ENCODE peak calls at places on chromosomes 1 and 21, in nine cellular contexts. One of them, this sample, is unnamed.

GRCh38 chr1:33257388-33257758 is 1.1 kb downstream of the ZNF362 start:
- DNase-seq in transverse colon: no peak
- DNase-seq in HCT116: no peak
- DNase-seq in IMR-90: no peak
- DNase-seq in stomach: no peak
- DNase-seq in sigmoid colon: no peak
- DNase-seq in body of pancreas: no peak
- DNase-seq in suprapubic skin: no peak
- DNase-seq in ovary: no peak
- DNase-seq in this sample: no peak

GRCh38 chr1:173301507-173301906 is 94.4 kb upstream of the TNFSF4 start:
- DNase-seq in transverse colon: no peak
- DNase-seq in HCT116: no peak
- DNase-seq in IMR-90: no peak
- DNase-seq in stomach: no peak
- DNase-seq in sigmoid colon: no peak
- DNase-seq in body of pancreas: no peak
- DNase-seq in suprapubic skin: no peak
- DNase-seq in ovary: no peak
- DNase-seq in this sample: no peak

GRCh38 chr1:61184035-61184713 is 101.8 kb downstream of the NFIA start:
- DNase-seq in transverse colon: peak; percentile 88
- DNase-seq in HCT116: no peak
- DNase-seq in IMR-90: peak; percentile 63
- DNase-seq in stomach: peak; percentile 96
- DNase-seq in sigmoid colon: peak; percentile 98
- DNase-seq in body of pancreas: peak; percentile 97
- DNase-seq in suprapubic skin: peak; percentile 95
- DNase-seq in ovary: peak; percentile 98
- DNase-seq in this sample: peak; percentile 97

GRCh38 chr1:50967416-50968020 is 2.5 kb upstream of the CDKN2C start:
- DNase-seq in transverse colon: no peak
- DNase-seq in HCT116: no peak
- DNase-seq in IMR-90: no peak
- DNase-seq in stomach: no peak
- DNase-seq in sigmoid colon: no peak
- DNase-seq in body of pancreas: no peak
- DNase-seq in suprapubic skin: no peak
- DNase-seq in ovary: no peak
- DNase-seq in this sample: no peak

GRCh38 chr1:162023547-162024501 is at the start of gene OLFML2B:
- DNase-seq in transverse colon: peak; percentile 60
- DNase-seq in HCT116: peak; percentile 38
- DNase-seq in IMR-90: peak; percentile 76
- DNase-seq in stomach: peak; percentile 66
- DNase-seq in sigmoid colon: peak; percentile 89
- DNase-seq in body of pancreas: peak; percentile 58
- DNase-seq in suprapubic skin: peak; percentile 80
- DNase-seq in ovary: peak; percentile 62
- DNase-seq in this sample: peak; percentile 37

GRCh38 chr1:240732390-240732789 is 120.4 kb upstream of the GREM2 start:
- DNase-seq in transverse colon: no peak
- DNase-seq in HCT116: peak; percentile 12
- DNase-seq in IMR-90: peak; percentile 79
- DNase-seq in stomach: no peak
- DNase-seq in sigmoid colon: no peak
- DNase-seq in body of pancreas: no peak
- DNase-seq in suprapubic skin: no peak
- DNase-seq in ovary: no peak
- DNase-seq in this sample: no peak

GRCh38 chr1:121443131-121443530 is 258.4 kb downstream of the SRGAP2C start:
- DNase-seq in transverse colon: no peak
- DNase-seq in HCT116: no peak
- DNase-seq in IMR-90: peak; percentile 7
- DNase-seq in stomach: no peak
- DNase-seq in sigmoid colon: no peak
- DNase-seq in body of pancreas: no peak
- DNase-seq in suprapubic skin: no peak
- DNase-seq in ovary: no peak
- DNase-seq in this sample: no peak

GRCh38 chr1:2980073-2980791 is 41.0 kb upstream of the ACTRT2 start:
- DNase-seq in transverse colon: no peak
- DNase-seq in HCT116: no peak
- DNase-seq in IMR-90: no peak
- DNase-seq in stomach: no peak
- DNase-seq in sigmoid colon: peak; percentile 58
- DNase-seq in body of pancreas: peak; percentile 1
- DNase-seq in suprapubic skin: peak; percentile 41
- DNase-seq in ovary: no peak
- DNase-seq in this sample: no peak

GRCh38 chr1:225448146-225448805 is 20.4 kb upstream of the LBR start:
- DNase-seq in transverse colon: peak; percentile 10
- DNase-seq in HCT116: no peak
- DNase-seq in IMR-90: no peak
- DNase-seq in stomach: no peak
- DNase-seq in sigmoid colon: peak; percentile 67
- DNase-seq in body of pancreas: no peak
- DNase-seq in suprapubic skin: peak; percentile 52
- DNase-seq in ovary: no peak
- DNase-seq in this sample: no peak

GRCh38 chr1:225449261-225449660 is 21.4 kb upstream of the LBR start:
- DNase-seq in transverse colon: peak; percentile 78
- DNase-seq in HCT116: peak; percentile 64
- DNase-seq in IMR-90: no peak
- DNase-seq in stomach: peak; percentile 58
- DNase-seq in sigmoid colon: peak; percentile 74
- DNase-seq in body of pancreas: no peak
- DNase-seq in suprapubic skin: peak; percentile 68
- DNase-seq in ovary: no peak
- DNase-seq in this sample: no peak

GRCh38 chr1:225450491-225451191 is 22.8 kb upstream of the LBR start:
- DNase-seq in transverse colon: peak; percentile 16
- DNase-seq in HCT116: no peak
- DNase-seq in IMR-90: no peak
- DNase-seq in stomach: no peak
- DNase-seq in sigmoid colon: peak; percentile 78
- DNase-seq in body of pancreas: peak; percentile 50
- DNase-seq in suprapubic skin: peak; percentile 53
- DNase-seq in ovary: no peak
- DNase-seq in this sample: no peak

GRCh38 chr1:225451340-225451739 is 23.5 kb upstream of the LBR start:
- DNase-seq in transverse colon: peak; percentile 5
- DNase-seq in HCT116: no peak
- DNase-seq in IMR-90: no peak
- DNase-seq in stomach: no peak
- DNase-seq in sigmoid colon: peak; percentile 53
- DNase-seq in body of pancreas: no peak
- DNase-seq in suprapubic skin: no peak
- DNase-seq in ovary: no peak
- DNase-seq in this sample: no peak

DNA sequence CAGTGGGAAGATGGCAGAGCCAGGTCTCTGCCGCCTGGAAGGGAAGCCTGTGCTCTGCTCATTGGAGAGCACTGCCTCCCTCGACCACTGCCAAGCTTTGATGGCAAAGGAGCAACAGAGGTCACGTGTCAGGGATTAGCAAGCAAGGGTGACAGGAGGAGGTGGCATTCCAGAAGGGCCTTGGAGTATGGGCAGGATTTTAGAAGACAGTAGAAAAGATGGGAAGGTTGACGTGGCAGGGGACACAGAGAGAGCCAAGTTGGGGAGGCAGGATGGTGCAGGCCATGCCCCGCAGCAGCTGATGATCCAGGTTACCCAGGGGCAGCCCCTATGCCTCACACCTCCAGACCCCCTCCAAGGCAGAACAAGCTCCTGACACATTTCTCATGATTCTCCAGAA is 21.9 kb upstream of the LBR start:
- DNase-seq in transverse colon: peak; percentile 7
- DNase-seq in HCT116: no peak
- DNase-seq in IMR-90: no peak
- DNase-seq in stomach: no peak
- DNase-seq in sigmoid colon: peak; percentile 58
- DNase-seq in body of pancreas: no peak
- DNase-seq in suprapubic skin: no peak
- DNase-seq in ovary: no peak
- DNase-seq in this sample: no peak
- TF ChIP-seq POLR2A in transverse colon: no peak
- TF ChIP-seq POLR2A in HCT116: no peak
- TF ChIP-seq POLR2A in IMR-90: no peak
- TF ChIP-seq POLR2A in stomach: no peak
- TF ChIP-seq POLR2A in sigmoid colon: no peak
- TF ChIP-seq POLR2A in body of pancreas: no peak
- TF ChIP-seq POLR2A in suprapubic skin: no peak
- TF ChIP-seq POLR2A in ovary: no peak
- TF ChIP-seq POLR2A in this sample: no peak

GRCh38 chr21:42451941-42452340 is 44.1 kb downstream of the RSPH1 start:
- DNase-seq in transverse colon: no peak
- DNase-seq in HCT116: no peak
- DNase-seq in IMR-90: no peak
- DNase-seq in stomach: no peak
- DNase-seq in sigmoid colon: no peak
- DNase-seq in body of pancreas: no peak
- DNase-seq in suprapubic skin: no peak
- DNase-seq in ovary: no peak
- DNase-seq in this sample: no peak

GRCh38 chr21:42453301-42454220 is 42.5 kb downstream of the RSPH1 start:
- DNase-seq in transverse colon: no peak
- DNase-seq in HCT116: no peak
- DNase-seq in IMR-90: no peak
- DNase-seq in stomach: no peak
- DNase-seq in sigmoid colon: no peak
- DNase-seq in body of pancreas: no peak
- DNase-seq in suprapubic skin: no peak
- DNase-seq in ovary: no peak
- DNase-seq in this sample: no peak

GRCh38 chr21:42454221-42454570 is 41.8 kb downstream of the RSPH1 start:
- DNase-seq in transverse colon: no peak
- DNase-seq in HCT116: no peak
- DNase-seq in IMR-90: no peak
- DNase-seq in stomach: no peak
- DNase-seq in sigmoid colon: no peak
- DNase-seq in body of pancreas: no peak
- DNase-seq in suprapubic skin: no peak
- DNase-seq in ovary: no peak
- DNase-seq in this sample: no peak

GRCh38 chr21:42454791-42455190 is 41.2 kb downstream of the RSPH1 start:
- DNase-seq in transverse colon: no peak
- DNase-seq in HCT116: no peak
- DNase-seq in IMR-90: no peak
- DNase-seq in stomach: no peak
- DNase-seq in sigmoid colon: no peak
- DNase-seq in body of pancreas: no peak
- DNase-seq in suprapubic skin: no peak
- DNase-seq in ovary: no peak
- DNase-seq in this sample: no peak

DNA sequence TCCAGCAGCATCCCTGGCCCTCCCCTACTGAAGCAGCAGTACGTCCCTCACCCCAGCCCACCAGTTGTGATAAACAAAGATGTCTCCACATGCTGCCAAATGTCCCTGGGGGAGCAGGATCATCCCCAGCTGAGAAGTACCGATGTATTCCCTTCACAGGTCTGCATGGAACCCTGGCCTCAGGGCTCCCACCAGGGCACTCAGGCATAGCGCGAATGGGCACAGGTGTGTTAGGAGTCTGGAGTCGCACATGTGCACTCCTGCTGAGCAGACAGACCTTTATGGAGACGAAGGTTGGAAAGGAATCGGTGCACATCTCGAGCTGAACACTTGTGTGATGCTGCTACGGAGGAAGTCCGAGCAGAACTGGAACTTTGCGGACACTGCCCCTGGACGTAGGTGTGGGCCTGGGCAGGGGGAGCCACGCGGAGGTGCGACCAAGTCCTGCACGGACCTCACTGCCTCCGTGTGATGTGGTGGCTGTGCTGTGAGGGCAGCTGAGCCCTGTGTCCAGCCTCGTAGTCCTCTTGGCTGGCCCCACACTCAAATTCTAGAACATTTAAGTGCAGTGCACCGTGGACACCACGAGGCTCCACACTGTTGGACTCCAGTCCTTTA is 43.5 kb downstream of the RSPH1 start:
- DNase-seq in transverse colon: no peak
- DNase-seq in HCT116: no peak
- DNase-seq in IMR-90: no peak
- DNase-seq in stomach: no peak
- DNase-seq in sigmoid colon: no peak
- DNase-seq in body of pancreas: no peak
- DNase-seq in suprapubic skin: no peak
- DNase-seq in ovary: no peak
- DNase-seq in this sample: no peak
- H3K4me1 ChIP-seq in transverse colon: peaks cover 6% of the 10 kb centered on the region
- H3K4me1 ChIP-seq in HCT116: peaks cover 6% of the 10 kb centered on the region
- H3K4me1 ChIP-seq in IMR-90: no peaks in the 10 kb centered on the region
- H3K4me1 ChIP-seq in stomach: peaks cover 4% of the 10 kb centered on the region
- H3K4me1 ChIP-seq in sigmoid colon: no peaks in the 10 kb centered on the region
- H3K4me1 ChIP-seq in body of pancreas: peaks cover 5% of the 10 kb centered on the region
- H3K4me1 ChIP-seq in suprapubic skin: peaks cover 3% of the 10 kb centered on the region
- H3K4me1 ChIP-seq in ovary: no peaks in the 10 kb centered on the region
- H3K4me1 ChIP-seq in this sample: no peaks in the 10 kb centered on the region

GRCh38 chr1:230069813-230070212 is 2.8 kb downstream of the GALNT2 start:
- DNase-seq in transverse colon: no peak
- DNase-seq in HCT116: no peak
- DNase-seq in IMR-90: no peak
- DNase-seq in stomach: no peak
- DNase-seq in sigmoid colon: peak; percentile 55
- DNase-seq in body of pancreas: peak; percentile 61
- DNase-seq in suprapubic skin: no peak
- DNase-seq in ovary: no peak
- DNase-seq in this sample: peak; percentile 60
- H3K4me3 ChIP-seq in transverse colon: no peak overlapping the region
- H3K4me3 ChIP-seq in HCT116: no peak overlapping the region
- H3K4me3 ChIP-seq in IMR-90: no peak overlapping the region
- H3K4me3 ChIP-seq in stomach: no peak overlapping the region
- H3K4me3 ChIP-seq in sigmoid colon: no peak overlapping the region
- H3K4me3 ChIP-seq in body of pancreas: no peak overlapping the region
- H3K4me3 ChIP-seq in suprapubic skin: no peak overlapping the region
- H3K4me3 ChIP-seq in ovary: no peak overlapping the region
- H3K4me3 ChIP-seq in this sample: no peak overlapping the region

DNA sequence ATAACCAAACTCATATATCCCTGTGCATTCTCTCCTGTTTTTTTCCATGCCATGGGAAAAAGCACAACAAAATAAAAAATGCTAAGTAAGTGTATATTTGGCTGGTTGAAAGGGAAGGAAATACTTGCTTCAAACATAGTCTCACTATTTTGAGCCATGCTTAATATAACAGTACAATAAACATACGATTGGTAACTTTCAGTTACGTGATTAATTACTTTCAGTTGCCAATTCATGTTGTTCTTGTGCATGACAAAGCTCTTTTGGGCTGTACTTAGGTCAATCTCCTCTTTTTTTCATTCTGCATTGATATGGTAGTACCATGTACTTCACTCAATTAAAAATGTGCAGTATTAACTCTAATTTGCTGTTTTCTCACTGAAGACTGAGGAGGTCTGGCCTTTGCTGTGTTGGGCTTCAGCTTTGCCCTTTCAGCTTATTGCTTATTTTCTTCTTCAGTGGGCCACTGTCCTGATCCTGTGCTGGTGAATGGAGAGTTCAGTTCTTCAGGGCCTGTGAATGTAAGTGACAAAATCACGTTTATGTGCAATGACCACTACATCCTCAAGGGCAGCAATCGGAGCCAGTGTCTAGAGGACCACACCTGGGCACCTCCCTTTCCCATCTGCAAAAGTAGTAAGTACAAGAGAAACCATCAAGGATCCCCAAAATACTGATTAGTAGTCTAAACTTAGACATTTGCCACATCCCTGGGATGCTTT is 2.7 kb downstream of the C4BPB start:
- DNase-seq in transverse colon: no peak
- DNase-seq in HCT116: no peak
- DNase-seq in IMR-90: no peak
- DNase-seq in stomach: no peak
- DNase-seq in sigmoid colon: no peak
- DNase-seq in body of pancreas: no peak
- DNase-seq in suprapubic skin: no peak
- DNase-seq in ovary: no peak
- DNase-seq in this sample: no peak
- TF ChIP-seq POLR2A in transverse colon: no peak
- TF ChIP-seq POLR2A in HCT116: no peak
- TF ChIP-seq POLR2A in IMR-90: no peak
- TF ChIP-seq POLR2A in stomach: no peak
- TF ChIP-seq POLR2A in sigmoid colon: no peak
- TF ChIP-seq POLR2A in body of pancreas: no peak
- TF ChIP-seq POLR2A in suprapubic skin: no peak
- TF ChIP-seq POLR2A in ovary: no peak
- TF ChIP-seq POLR2A in this sample: no peak

This sample was measured in gastrocnemius medialis.